ENCODE peak calls at places on chromosomes 16 and 17, in seven cellular contexts. K is GM23338, J is transverse colon, Q is breast epithelium, G is HCT116, U is spleen, Y is suprapubic skin. N is an unnamed sample.

GRCh38 chr17:69916761-69917160 is 158.3 kb upstream of the KCNJ16 start:
- DNase-seq in K (no peak), J (no peak), Q (no peak), G (no peak), U (no peak), Y (no peak), N (no peak)

GRCh38 chr17:38870259-38871165 is 654 bp downstream of the LASP1 start:
- DNase-seq in K (peak; percentile 80), J (peak; percentile 83), Q (peak; percentile 73), G (no peak), U (peak; percentile 95), Y (peak; percentile 92), N (no peak)

GRCh38 chr17:32341141-32341856 is 674 bp downstream of the C17orf75 start:
- DNase-seq in K (no peak), J (no peak), Q (no peak), G (no peak), U (no peak), Y (no peak), N (no peak)

GRCh38 chr17:6374761-6375312 is 60.1 kb downstream of the AIPL1 start:
- DNase-seq in K (peak; percentile 61), J (no peak), Q (no peak), G (peak; percentile 57), U (no peak), Y (no peak), N (peak; percentile 81)

GRCh38 chr17:5281814-5282638 is at the start of gene RABEP1:
- DNase-seq in K (peak; percentile 93), J (peak; percentile 95), Q (peak; percentile 77), G (peak; percentile 64), U (peak; percentile 97), Y (peak; percentile 96), N (peak; percentile 95)

GRCh38 chr16:63230383-63230782 is 1194.1 kb upstream of the CDH8 start:
- DNase-seq in K (no peak), J (no peak), Q (no peak), G (no peak), U (no peak), Y (no peak), N (no peak)

GRCh38 chr17:62794666-62794971 is 13.5 kb downstream of the MARCHF10 start:
- DNase-seq in K (no peak), J (no peak), Q (no peak), G (no peak), U (no peak), Y (no peak), N (no peak)

GRCh38 chr17:70318061-70318460 is 148.7 kb downstream of the KCNJ2 start:
- DNase-seq in K (no peak), J (no peak), Q (no peak), G (no peak), U (no peak), Y (no peak), N (no peak)

GRCh38 chr17:68398731-68399637 is 58.3 kb downstream of the WIPI1 start:
- DNase-seq in K (peak; percentile 90), J (peak; percentile 46), Q (no peak), G (peak; percentile 72), U (peak; percentile 80), Y (no peak), N (peak; percentile 90)

GRCh38 chr16:70250748-70251650 is 741 bp downstream of the EXOSC6 start:
- DNase-seq in K (peak; percentile 62), J (peak; percentile 51), Q (no peak), G (no peak), U (peak; percentile 85), Y (no peak), N (no peak)

GRCh38 chr16:55248494-55248893 is 75.5 kb upstream of the IRX6 start:
- DNase-seq in K (no peak), J (peak; percentile 31), Q (no peak), G (no peak), U (no peak), Y (no peak), N (peak; percentile 34)

GRCh38 chr16:27476240-27476639 is 73.5 kb downstream of the GTF3C1 start:
- DNase-seq in K (no peak), J (no peak), Q (no peak), G (no peak), U (no peak), Y (no peak), N (no peak)

GRCh38 chr17:66580601-66581385 is 254.1 kb upstream of the CACNG5 start:
- DNase-seq in K (no peak), J (peak; percentile 51), Q (peak; percentile 24), G (no peak), U (no peak), Y (no peak), N (no peak)

GRCh38 chr17:44916781-44917241 is 1.5 kb upstream of the GFAP start:
- DNase-seq in K (no peak), J (peak; percentile 28), Q (peak; percentile 84), G (no peak), U (peak; percentile 70), Y (no peak), N (no peak)

GRCh38 chr17:79627184-79627765 is 16.4 kb upstream of the RBFOX3 start:
- DNase-seq in K (no peak), J (no peak), Q (no peak), G (no peak), U (no peak), Y (peak; percentile 54), N (peak; percentile 90)

GRCh38 chr17:9544221-9544620 is 31.4 kb downstream of the STX8 start:
- DNase-seq in K (no peak), J (no peak), Q (no peak), G (no peak), U (no peak), Y (no peak), N (no peak)

GRCh38 chr16:67173808-67174705 is 3.7 kb downstream of the NOL3 start:
- DNase-seq in K (peak; percentile 82), J (peak; percentile 93), Q (peak; percentile 81), G (no peak), U (peak; percentile 93), Y (no peak), N (peak; percentile 94)
- TF ChIP-seq POLR2AphosphoS5 in K (peak; percentile 48), J (peak; percentile 92), Q (peak; percentile 51), G (peak; percentile 79), U (peak; percentile 72), Y (no peak), N (peak; percentile 81)

DNA sequence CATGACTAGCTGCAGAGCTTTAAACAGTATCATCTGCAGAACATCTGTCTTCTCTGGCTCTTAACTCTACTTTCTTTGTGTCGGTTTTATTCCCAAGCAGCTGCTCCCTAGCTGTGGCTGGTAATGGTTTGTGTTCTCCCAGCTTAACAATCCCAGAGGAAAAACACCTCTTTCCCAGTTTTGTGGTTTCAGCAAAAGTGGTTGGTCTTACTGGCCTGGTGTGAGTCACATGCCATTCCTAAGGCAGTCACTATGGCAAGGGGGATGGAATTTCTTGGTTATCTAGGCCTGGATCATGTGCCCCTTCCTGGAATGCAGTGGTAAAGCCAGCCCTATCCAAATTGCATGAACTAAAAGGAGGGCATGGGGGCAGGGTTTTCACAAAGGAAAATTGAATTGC is 27.4 kb downstream of the OMG start:
- DNase-seq in K (peak; percentile 79), J (no peak), Q (no peak), G (peak; percentile 32), U (no peak), Y (no peak), N (no peak)
- TF ChIP-seq POLR2AphosphoS5 in K (no peak), J (no peak), Q (no peak), G (no peak), U (no peak), Y (no peak), N (no peak)

DNA sequence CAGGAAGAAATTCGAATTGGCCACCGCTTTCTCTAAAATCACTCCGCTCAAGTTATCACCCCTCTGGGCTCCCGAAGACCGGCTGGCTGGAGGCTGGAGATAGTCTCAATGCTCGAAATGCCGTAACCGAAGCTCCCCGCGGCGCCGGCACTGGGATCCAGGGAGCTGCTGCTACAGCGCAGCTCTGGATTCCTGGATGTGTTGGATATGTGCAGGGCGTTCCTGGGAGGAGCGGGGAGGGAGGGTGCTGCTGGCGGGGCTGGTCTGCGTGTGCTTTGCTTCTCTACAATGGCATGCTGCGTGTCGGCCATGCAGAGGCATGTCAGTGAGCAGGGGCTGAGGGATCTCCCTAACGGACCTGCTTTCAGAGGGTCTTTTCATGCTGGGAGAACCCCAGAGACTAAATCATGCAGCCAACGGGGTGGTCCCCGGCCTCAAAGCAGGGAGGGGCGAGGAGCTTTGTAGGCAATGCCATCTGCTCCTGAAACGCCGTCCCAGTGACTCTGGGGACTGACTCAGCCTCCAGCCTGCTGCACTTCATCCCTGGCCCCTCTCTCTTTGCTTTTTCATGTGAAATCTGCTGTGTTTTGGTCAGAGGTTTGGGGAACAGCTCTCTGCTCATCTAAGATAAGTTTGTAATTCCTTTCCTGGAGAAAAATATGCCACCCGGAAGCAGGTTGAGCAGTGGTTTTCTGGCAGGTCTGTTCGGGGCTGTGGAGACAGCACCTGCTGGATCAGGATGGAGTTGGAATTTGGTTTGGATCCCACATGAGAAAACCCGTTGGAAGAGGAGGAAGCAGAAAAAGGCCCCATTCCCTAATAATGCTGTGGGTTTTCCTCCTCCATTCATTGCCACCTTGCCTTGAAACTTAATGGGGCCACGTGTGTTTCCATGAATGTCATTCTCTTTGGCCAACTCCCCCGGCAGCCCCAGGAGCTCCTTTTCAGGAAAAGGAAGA is 311.4 kb downstream of the SEC14L1 start:
- DNase-seq in K (peak; percentile 86), J (peak; percentile 83), Q (peak; percentile 76), G (no peak), U (peak; percentile 85), Y (peak; percentile 91), N (no peak)
- TF ChIP-seq POLR2AphosphoS5 in K (no peak), J (peak; percentile 88), Q (no peak), G (no peak), U (no peak), Y (no peak), N (peak; percentile 81)

GRCh38 chr16:853306-853705 is 52.8 kb upstream of the GNG13 start:
- DNase-seq in K (no peak), J (no peak), Q (no peak), G (no peak), U (no peak), Y (no peak), N (no peak)

GRCh38 chr16:854808-855410 is 54.4 kb upstream of the GNG13 start:
- DNase-seq in K (no peak), J (no peak), Q (no peak), G (no peak), U (no peak), Y (no peak), N (no peak)

GRCh38 chr16:855471-855870 is 54.9 kb upstream of the GNG13 start:
- DNase-seq in K (no peak), J (no peak), Q (no peak), G (no peak), U (no peak), Y (no peak), N (no peak)

GRCh38 chr16:852451-853185 is 52.1 kb upstream of the GNG13 start:
- DNase-seq in K (no peak), J (no peak), Q (no peak), G (no peak), U (no peak), Y (no peak), N (no peak)

DNA sequence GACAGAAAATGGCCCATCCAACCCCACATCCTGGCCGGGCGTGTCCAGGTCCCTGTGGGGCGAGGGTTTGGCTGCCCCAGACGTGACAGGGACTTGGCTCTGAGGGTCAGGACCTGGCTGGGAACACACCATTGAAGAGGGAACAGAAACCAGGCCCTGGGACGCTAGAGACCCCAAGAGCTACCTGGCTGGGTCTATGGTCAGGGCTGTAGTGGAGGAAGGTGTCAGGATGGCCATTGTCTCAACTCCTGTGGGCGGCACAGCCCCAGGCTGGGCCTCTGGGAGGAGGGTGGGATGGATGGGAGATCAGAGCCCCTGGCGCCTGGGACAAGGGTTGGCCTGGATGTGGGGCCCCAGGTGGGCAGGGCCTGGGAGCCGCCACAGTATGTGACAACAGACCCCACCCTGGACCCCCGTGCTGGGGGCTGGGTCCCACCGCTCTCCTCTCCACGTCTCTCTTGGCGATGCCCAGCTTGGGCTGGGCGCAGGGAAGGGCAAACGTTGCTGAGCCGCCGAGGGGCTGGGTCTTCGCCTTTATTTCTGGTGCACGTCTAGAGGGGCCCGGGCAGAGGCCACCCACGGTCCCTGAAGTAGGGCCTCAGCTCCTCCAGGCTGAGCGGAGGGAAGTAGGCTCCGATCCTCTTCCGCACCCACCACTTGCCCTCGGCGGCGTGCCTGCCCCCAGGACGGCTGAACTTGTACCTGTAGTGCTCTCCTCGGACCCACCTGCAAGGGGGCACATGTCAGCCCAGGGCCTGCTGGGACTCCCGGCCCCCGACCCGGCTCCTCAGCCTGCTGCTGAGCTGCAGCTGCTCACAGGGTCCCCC is 53.7 kb upstream of the GNG13 start:
- DNase-seq in K (no peak), J (no peak), Q (no peak), G (no peak), U (no peak), Y (no peak), N (no peak)
- TF ChIP-seq POLR2AphosphoS5 in K (no peak), J (no peak), Q (no peak), G (no peak), U (no peak), Y (no peak), N (no peak)